ENCODE peak calls at places on chromosome 11, in ten cellular contexts. N is NB4, B is fibroblast of lung, V is mammary epithelial cell, M is cardiac fibroblast, I is psoas muscle, C is WTC11, W is GM20000, R is choroid plexus epithelial cell, X is neural crest cell. Q is an unnamed sample.

GRCh38 chr11:35539781-35540281 is 14.4 kb upstream of the PAMR1 start:
- DNase-seq in N (no peak), B (peak; percentile 70), V (peak; percentile 70), M (peak; percentile 97), I (peak; percentile 69), C (no peak), W (no peak), R (peak; percentile 86), X (no peak), Q (peak; percentile 97)

GRCh38 chr11:43866520-43866919 is 14.1 kb upstream of the ALKBH3 start:
- DNase-seq in N (no peak), B (peak; percentile 20), V (no peak), M (peak; percentile 42), I (no peak), C (no peak), W (no peak), R (peak; percentile 76), X (no peak), Q (no peak)

GRCh38 chr11:12222099-12222751 is 111.8 kb downstream of the MICAL2 start:
- DNase-seq in N (peak; percentile 56), B (peak; percentile 72), V (no peak), M (peak; percentile 55), I (peak; percentile 36), C (no peak), W (no peak), R (peak; percentile 88), X (no peak), Q (peak; percentile 69)

GRCh38 chr11:6497069-6497839 is at the start of gene DNHD1:
- DNase-seq in N (no peak), B (no peak), V (no peak), M (no peak), I (no peak), C (peak; percentile 77), W (no peak), R (no peak), X (no peak), Q (peak; percentile 22)

GRCh38 chr11:46513934-46514342 is 79.9 kb downstream of the AMBRA1 start:
- DNase-seq in N (no peak), B (peak; percentile 61), V (peak; percentile 83), M (peak; percentile 70), I (peak; percentile 32), C (no peak), W (no peak), R (peak; percentile 71), X (no peak), Q (peak; percentile 57)

GRCh38 chr11:129359748-129360147 is 15.9 kb upstream of the BARX2 start:
- DNase-seq in N (no peak), B (no peak), V (no peak), M (no peak), I (no peak), C (no peak), W (no peak), R (no peak), X (no peak), Q (no peak)

GRCh38 chr11:46181843-46182424 is 60.7 kb upstream of the PHF21A start:
- DNase-seq in N (no peak), B (no peak), V (no peak), M (no peak), I (no peak), C (no peak), W (no peak), R (no peak), X (no peak), Q (no peak)

GRCh38 chr11:6911946-6912345 is 8.9 kb upstream of the OR2D3 start:
- DNase-seq in N (no peak), B (peak; percentile 13), V (peak; percentile 37), M (peak; percentile 49), I (no peak), C (no peak), W (no peak), R (peak; percentile 47), X (no peak), Q (peak; percentile 45)

GRCh38 chr11:134676516-134677287 is 264.7 kb upstream of the B3GAT1 start:
- DNase-seq in N (no peak), B (no peak), V (no peak), M (no peak), I (no peak), C (no peak), W (no peak), R (no peak), X (no peak), Q (no peak)

GRCh38 chr11:1499261-1499890 is 12.8 kb upstream of the MOB2 start:
- DNase-seq in N (no peak), B (no peak), V (no peak), M (no peak), I (no peak), C (no peak), W (no peak), R (no peak), X (no peak), Q (no peak)

GRCh38 chr11:44309483-44310197 is at the start of gene ALX4:
- DNase-seq in N (peak; percentile 71), B (peak; percentile 17), V (peak; percentile 43), M (no peak), I (no peak), C (peak; percentile 80), W (no peak), R (no peak), X (no peak), Q (peak; percentile 72)

GRCh38 chr11:29530961-29531360 is 485.9 kb downstream of the KCNA4 start:
- DNase-seq in N (no peak), B (no peak), V (no peak), M (no peak), I (no peak), C (no peak), W (no peak), R (no peak), X (no peak), Q (no peak)

DNA sequence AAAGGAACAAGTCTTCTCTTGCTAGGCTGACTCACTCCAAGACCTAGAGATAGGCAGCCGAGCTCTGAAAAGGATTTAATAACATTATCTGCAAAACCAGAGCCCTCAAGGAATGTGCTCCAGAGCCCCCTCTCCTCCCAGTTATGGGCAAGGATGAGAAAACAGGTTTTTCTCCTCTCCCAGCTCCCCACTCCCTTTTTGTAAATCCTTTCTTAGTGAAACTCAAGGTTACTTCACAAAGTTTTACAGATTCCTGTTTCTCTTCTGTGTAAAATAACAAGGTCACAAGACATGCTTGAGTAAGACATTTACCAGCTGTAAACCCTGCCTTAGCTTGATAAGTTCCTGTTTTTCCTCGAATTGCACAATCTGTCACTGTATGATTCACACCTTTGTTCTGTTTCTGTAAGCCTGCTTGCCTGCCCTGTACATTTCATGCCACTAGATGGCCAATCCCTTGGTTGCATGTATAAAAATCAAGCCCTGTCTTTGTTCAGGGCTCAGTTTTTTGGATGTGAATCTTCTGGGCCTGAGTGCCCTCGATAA is 489.4 kb downstream of the KCNA4 start:
- DNase-seq in N (peak; percentile 91), B (peak; percentile 80), V (peak; percentile 82), M (peak; percentile 93), I (no peak), C (no peak), W (no peak), R (peak; percentile 94), X (no peak), Q (peak; percentile 95)
- TF ChIP-seq CTCF in N (peak; percentile 65), B (peak; percentile 3), V (peak; percentile 77), M (peak; percentile 82), I (no peak), C (no peak), W (peak; percentile 6), R (peak; percentile 71), X (peak; percentile 66), Q (peak; percentile 63)

GRCh38 chr11:13834463-13834862 is 128.1 kb upstream of the SPON1 start:
- DNase-seq in N (peak; percentile 3), B (no peak), V (no peak), M (no peak), I (no peak), C (peak; percentile 74), W (no peak), R (no peak), X (peak; percentile 34), Q (peak; percentile 18)
- TF ChIP-seq CTCF in N (peak; percentile 60), B (peak; percentile 32), V (peak; percentile 43), M (peak; percentile 26), I (no peak), C (peak; percentile 66), W (peak; percentile 30), R (peak; percentile 16), X (peak; percentile 56), Q (peak; percentile 24)

GRCh38 chr11:69912161-69912910 is 93.1 kb upstream of the FGF3 start:
- DNase-seq in N (no peak), B (no peak), V (no peak), M (no peak), I (peak; percentile 11), C (peak; percentile 7), W (no peak), R (no peak), X (no peak), Q (no peak)

GRCh38 chr11:69911310-69912160 is 92.3 kb upstream of the FGF3 start:
- DNase-seq in N (no peak), B (no peak), V (no peak), M (no peak), I (no peak), C (peak; percentile 14), W (no peak), R (no peak), X (no peak), Q (no peak)

GRCh38 chr11:69914286-69915150 is 95.3 kb upstream of the FGF3 start:
- DNase-seq in N (no peak), B (no peak), V (peak; percentile 85), M (no peak), I (no peak), C (peak; percentile 14), W (no peak), R (no peak), X (no peak), Q (no peak)

GRCh38 chr11:69913591-69914285 is 94.5 kb upstream of the FGF3 start:
- DNase-seq in N (no peak), B (no peak), V (no peak), M (no peak), I (no peak), C (peak; percentile 2), W (no peak), R (no peak), X (no peak), Q (no peak)

GRCh38 chr11:69912911-69913451 is 93.8 kb upstream of the FGF3 start:
- DNase-seq in N (peak; percentile 40), B (no peak), V (no peak), M (no peak), I (no peak), C (peak; percentile 25), W (no peak), R (peak; percentile 43), X (no peak), Q (no peak)
- TF ChIP-seq CTCF in N (peak; percentile 32), B (peak; percentile 42), V (peak; percentile 63), M (no peak), I (no peak), C (no peak), W (no peak), R (peak; percentile 57), X (peak; percentile 34), Q (peak; percentile 25)

GRCh38 chr11:119389611-119390254 is 8.2 kb upstream of the USP2 start:
- DNase-seq in N (no peak), B (no peak), V (no peak), M (no peak), I (no peak), C (peak; percentile 79), W (no peak), R (peak; percentile 39), X (no peak), Q (no peak)
- TF ChIP-seq CTCF in N (peak; percentile 50), B (peak; percentile 47), V (peak; percentile 43), M (peak; percentile 56), I (peak; percentile 10), C (peak; percentile 33), W (no peak), R (peak; percentile 58), X (peak; percentile 53), Q (peak; percentile 46)

Q was measured in cardiac muscle cell.